ENCODE peak calls at places on chromosome 5, in seven cellular contexts. One of them, this sample, is unnamed.

GRCh38 chr5:176675676-176676360 is 28.5 kb downstream of the TSPAN17 start:
- DNase-seq in fibroblast of mammary gland: peak
- DNase-seq in adrenal gland: no peak
- DNase-seq in neural progenitor cell: peak
- DNase-seq in Peyer's patch: no peak
- DNase-seq in heart left ventricle: no peak
- DNase-seq in endodermal cell: peak
- DNase-seq in this sample: no peak

GRCh38 chr5:103624035-103624461 is 61.5 kb upstream of the NUDT12 start:
- DNase-seq in endodermal cell: no peak
- DNase-seq in Peyer's patch: no peak
- DNase-seq in heart left ventricle: no peak
- DNase-seq in neural progenitor cell: no peak
- DNase-seq in adrenal gland: no peak
- DNase-seq in fibroblast of mammary gland: peak
- DNase-seq in this sample: no peak

GRCh38 chr5:71830626-71831539 is 111.8 kb downstream of the CARTPT start:
- DNase-seq in Peyer's patch: no peak
- DNase-seq in endodermal cell: no peak
- DNase-seq in adrenal gland: peak
- DNase-seq in heart left ventricle: peak
- DNase-seq in neural progenitor cell: no peak
- DNase-seq in fibroblast of mammary gland: peak
- DNase-seq in this sample: peak

GRCh38 chr5:74490814-74491213 is 149.7 kb downstream of the ENC1 start:
- DNase-seq in heart left ventricle: no peak
- DNase-seq in adrenal gland: no peak
- DNase-seq in Peyer's patch: no peak
- DNase-seq in neural progenitor cell: no peak
- DNase-seq in fibroblast of mammary gland: no peak
- DNase-seq in endodermal cell: no peak
- DNase-seq in this sample: no peak

GRCh38 chr5:82413302-82414042 is 135.3 kb upstream of the RPS23 start:
- DNase-seq in heart left ventricle: no peak
- DNase-seq in neural progenitor cell: no peak
- DNase-seq in fibroblast of mammary gland: peak
- DNase-seq in adrenal gland: no peak
- DNase-seq in Peyer's patch: no peak
- DNase-seq in endodermal cell: no peak
- DNase-seq in this sample: no peak

GRCh38 chr5:6222121-6222520 is 156.2 kb downstream of the MED10 start:
- DNase-seq in adrenal gland: no peak
- DNase-seq in neural progenitor cell: no peak
- DNase-seq in endodermal cell: no peak
- DNase-seq in Peyer's patch: no peak
- DNase-seq in fibroblast of mammary gland: no peak
- DNase-seq in heart left ventricle: no peak
- DNase-seq in this sample: no peak

GRCh38 chr5:175133185-175133584 is 310.8 kb downstream of the DRD1 start:
- DNase-seq in heart left ventricle: no peak
- DNase-seq in Peyer's patch: no peak
- DNase-seq in adrenal gland: no peak
- DNase-seq in neural progenitor cell: peak
- DNase-seq in endodermal cell: peak
- DNase-seq in fibroblast of mammary gland: no peak
- DNase-seq in this sample: no peak

GRCh38 chr5:113112435-113112834 is 135.8 kb downstream of the DCP2 start:
- DNase-seq in neural progenitor cell: no peak
- DNase-seq in Peyer's patch: no peak
- DNase-seq in fibroblast of mammary gland: peak
- DNase-seq in adrenal gland: peak
- DNase-seq in heart left ventricle: no peak
- DNase-seq in endodermal cell: no peak
- DNase-seq in this sample: no peak

GRCh38 chr5:81750308-81751008 is 439 bp downstream of the SSBP2 start:
- DNase-seq in heart left ventricle: peak
- DNase-seq in adrenal gland: no peak
- DNase-seq in neural progenitor cell: peak
- DNase-seq in fibroblast of mammary gland: no peak
- DNase-seq in Peyer's patch: no peak
- DNase-seq in endodermal cell: no peak
- DNase-seq in this sample: no peak

GRCh38 chr5:59538080-59538479 is 355.4 kb downstream of the PDE4D start:
- DNase-seq in neural progenitor cell: no peak
- DNase-seq in heart left ventricle: no peak
- DNase-seq in endodermal cell: no peak
- DNase-seq in fibroblast of mammary gland: no peak
- DNase-seq in adrenal gland: no peak
- DNase-seq in Peyer's patch: no peak
- DNase-seq in this sample: no peak

GRCh38 chr5:42799241-42799608 is 12.5 kb downstream of the SELENOP start:
- DNase-seq in adrenal gland: no peak
- DNase-seq in Peyer's patch: no peak
- DNase-seq in endodermal cell: no peak
- DNase-seq in fibroblast of mammary gland: no peak
- DNase-seq in heart left ventricle: no peak
- DNase-seq in neural progenitor cell: no peak
- DNase-seq in this sample: no peak

GRCh38 chr5:177402271-177403043 is 2.0 kb upstream of the PFN3 start:
- DNase-seq in neural progenitor cell: peak
- DNase-seq in heart left ventricle: peak
- DNase-seq in Peyer's patch: peak
- DNase-seq in adrenal gland: peak
- DNase-seq in endodermal cell: peak
- DNase-seq in fibroblast of mammary gland: peak
- DNase-seq in this sample: no peak

GRCh38 chr5:150264667-150265603 is 24.6 kb downstream of the CAMK2A start:
- DNase-seq in neural progenitor cell: no peak
- DNase-seq in heart left ventricle: no peak
- DNase-seq in endodermal cell: no peak
- DNase-seq in fibroblast of mammary gland: no peak
- DNase-seq in Peyer's patch: no peak
- DNase-seq in adrenal gland: no peak
- DNase-seq in this sample: no peak

GRCh38 chr5:81604193-81604592 is 146.7 kb downstream of the SSBP2 start:
- DNase-seq in endodermal cell: no peak
- DNase-seq in Peyer's patch: no peak
- DNase-seq in adrenal gland: no peak
- DNase-seq in fibroblast of mammary gland: no peak
- DNase-seq in heart left ventricle: no peak
- DNase-seq in neural progenitor cell: no peak
- DNase-seq in this sample: no peak

GRCh38 chr5:407051-407450 is 35.9 kb upstream of the EXOC3 start:
- DNase-seq in endodermal cell: no peak
- DNase-seq in adrenal gland: no peak
- DNase-seq in fibroblast of mammary gland: no peak
- DNase-seq in neural progenitor cell: no peak
- DNase-seq in heart left ventricle: no peak
- DNase-seq in Peyer's patch: no peak
- DNase-seq in this sample: no peak

GRCh38 chr5:133842846-133843725 is 125.3 kb downstream of the C5orf15 start:
- DNase-seq in adrenal gland: no peak
- DNase-seq in heart left ventricle: no peak
- DNase-seq in endodermal cell: no peak
- DNase-seq in neural progenitor cell: no peak
- DNase-seq in fibroblast of mammary gland: no peak
- DNase-seq in Peyer's patch: no peak
- DNase-seq in this sample: no peak

GRCh38 chr5:124574521-124575436 is 171.7 kb downstream of the ZNF608 start:
- DNase-seq in heart left ventricle: no peak
- DNase-seq in adrenal gland: no peak
- DNase-seq in neural progenitor cell: peak
- DNase-seq in Peyer's patch: no peak
- DNase-seq in fibroblast of mammary gland: no peak
- DNase-seq in endodermal cell: no peak
- DNase-seq in this sample: no peak

GRCh38 chr5:131914472-131914871 is 31.0 kb downstream of the MEIKIN start:
- DNase-seq in fibroblast of mammary gland: no peak
- DNase-seq in neural progenitor cell: no peak
- DNase-seq in endodermal cell: no peak
- DNase-seq in adrenal gland: no peak
- DNase-seq in heart left ventricle: no peak
- DNase-seq in Peyer's patch: no peak
- DNase-seq in this sample: no peak
- TF ChIP-seq CTCF in fibroblast of mammary gland: no peak
- TF ChIP-seq CTCF in neural progenitor cell: no peak
- TF ChIP-seq CTCF in endodermal cell: no peak
- TF ChIP-seq CTCF in adrenal gland: no peak
- TF ChIP-seq CTCF in heart left ventricle: no peak
- TF ChIP-seq CTCF in Peyer's patch: no peak
- TF ChIP-seq CTCF in this sample: no peak

GRCh38 chr5:140555747-140556312 is 1.4 kb downstream of the SRA1 start:
- DNase-seq in fibroblast of mammary gland: no peak
- DNase-seq in adrenal gland: no peak
- DNase-seq in endodermal cell: no peak
- DNase-seq in neural progenitor cell: no peak
- DNase-seq in Peyer's patch: no peak
- DNase-seq in heart left ventricle: no peak
- DNase-seq in this sample: no peak

GRCh38 chr5:140556438-140556837 is 835 bp downstream of the SRA1 start:
- DNase-seq in adrenal gland: no peak
- DNase-seq in neural progenitor cell: no peak
- DNase-seq in heart left ventricle: no peak
- DNase-seq in Peyer's patch: no peak
- DNase-seq in fibroblast of mammary gland: peak
- DNase-seq in endodermal cell: no peak
- DNase-seq in this sample: no peak

GRCh38 chr5:140558542-140558941 is 1.3 kb upstream of the SRA1 start:
- DNase-seq in Peyer's patch: no peak
- DNase-seq in heart left ventricle: no peak
- DNase-seq in fibroblast of mammary gland: no peak
- DNase-seq in neural progenitor cell: no peak
- DNase-seq in adrenal gland: no peak
- DNase-seq in endodermal cell: no peak
- DNase-seq in this sample: no peak

GRCh38 chr5:140557136-140557805 is at the start of gene SRA1:
- DNase-seq in adrenal gland: peak
- DNase-seq in endodermal cell: peak
- DNase-seq in neural progenitor cell: peak
- DNase-seq in fibroblast of mammary gland: peak
- DNase-seq in Peyer's patch: peak
- DNase-seq in heart left ventricle: peak
- DNase-seq in this sample: peak

DNA sequence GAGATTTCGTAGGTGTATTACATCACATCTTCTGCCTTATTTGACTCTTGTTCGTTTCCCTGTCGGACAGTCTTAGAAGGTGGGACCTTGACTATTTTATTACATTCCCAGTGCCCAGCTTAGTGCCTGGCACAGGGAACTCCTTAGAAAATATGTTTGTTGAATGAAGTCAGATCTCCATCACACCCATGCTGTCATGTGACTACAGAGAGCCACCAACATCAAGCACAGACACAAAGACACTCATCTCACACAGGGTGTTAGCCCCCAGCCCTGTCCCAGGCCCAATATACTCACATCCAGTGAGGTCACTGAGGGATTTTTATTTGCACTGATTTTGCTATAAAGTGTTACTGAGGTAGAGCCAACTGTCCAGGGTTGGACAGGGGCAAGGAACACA is 692 bp upstream of the SRA1 start:
- DNase-seq in heart left ventricle: no peak
- DNase-seq in fibroblast of mammary gland: no peak
- DNase-seq in adrenal gland: no peak
- DNase-seq in Peyer's patch: no peak
- DNase-seq in neural progenitor cell: no peak
- DNase-seq in endodermal cell: no peak
- DNase-seq in this sample: no peak
- H3K4me3 ChIP-seq in heart left ventricle: no peak
- H3K4me3 ChIP-seq in fibroblast of mammary gland: no peak
- H3K4me3 ChIP-seq in adrenal gland: no peak
- H3K4me3 ChIP-seq in Peyer's patch: no peak
- H3K4me3 ChIP-seq in neural progenitor cell: peak
- H3K4me3 ChIP-seq in endodermal cell: peak
- H3K4me3 ChIP-seq in this sample: no peak

GRCh38 chr5:1770443-1770802 is 29.2 kb downstream of the MRPL36 start:
- DNase-seq in endodermal cell: no peak
- DNase-seq in neural progenitor cell: no peak
- DNase-seq in adrenal gland: no peak
- DNase-seq in fibroblast of mammary gland: no peak
- DNase-seq in Peyer's patch: no peak
- DNase-seq in heart left ventricle: no peak
- DNase-seq in this sample: peak

GRCh38 chr5:1769752-1770442 is 29.7 kb downstream of the MRPL36 start:
- DNase-seq in neural progenitor cell: no peak
- DNase-seq in adrenal gland: no peak
- DNase-seq in fibroblast of mammary gland: no peak
- DNase-seq in heart left ventricle: no peak
- DNase-seq in Peyer's patch: peak
- DNase-seq in endodermal cell: no peak
- DNase-seq in this sample: no peak

GRCh38 chr5:1771149-1772065 is 28.2 kb downstream of the MRPL36 start:
- DNase-seq in endodermal cell: no peak
- DNase-seq in fibroblast of mammary gland: no peak
- DNase-seq in heart left ventricle: no peak
- DNase-seq in Peyer's patch: no peak
- DNase-seq in neural progenitor cell: no peak
- DNase-seq in adrenal gland: no peak
- DNase-seq in this sample: no peak

GRCh38 chr5:1769017-1769640 is 30.5 kb downstream of the MRPL36 start:
- DNase-seq in Peyer's patch: no peak
- DNase-seq in fibroblast of mammary gland: no peak
- DNase-seq in endodermal cell: no peak
- DNase-seq in neural progenitor cell: no peak
- DNase-seq in adrenal gland: no peak
- DNase-seq in heart left ventricle: no peak
- DNase-seq in this sample: peak

DNA sequence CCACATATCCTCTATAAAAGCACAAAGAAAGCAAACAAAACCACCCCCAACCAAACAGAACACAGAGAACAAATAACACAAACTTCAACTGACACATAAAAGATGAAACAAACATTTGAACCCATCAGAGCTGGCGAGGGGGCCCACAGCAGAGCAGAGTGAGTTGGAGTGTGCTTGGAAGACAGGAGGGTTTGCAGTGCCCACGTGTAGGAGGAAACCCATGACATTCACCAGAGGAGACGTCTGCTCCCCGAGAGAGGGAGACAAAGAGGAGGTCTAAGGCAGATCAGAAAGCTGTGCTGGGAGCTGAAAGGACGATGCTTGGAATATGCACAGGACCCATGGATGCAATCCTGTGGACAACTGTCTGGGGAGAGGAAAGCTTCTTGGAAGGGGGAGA is 27.0 kb downstream of the MRPL36 start:
- DNase-seq in Peyer's patch: no peak
- DNase-seq in endodermal cell: no peak
- DNase-seq in adrenal gland: no peak
- DNase-seq in neural progenitor cell: no peak
- DNase-seq in fibroblast of mammary gland: peak
- DNase-seq in heart left ventricle: no peak
- DNase-seq in this sample: no peak
- TF ChIP-seq CTCF in Peyer's patch: no peak
- TF ChIP-seq CTCF in endodermal cell: peak
- TF ChIP-seq CTCF in adrenal gland: no peak
- TF ChIP-seq CTCF in neural progenitor cell: peak
- TF ChIP-seq CTCF in fibroblast of mammary gland: peak
- TF ChIP-seq CTCF in heart left ventricle: no peak
- TF ChIP-seq CTCF in this sample: no peak

DNA sequence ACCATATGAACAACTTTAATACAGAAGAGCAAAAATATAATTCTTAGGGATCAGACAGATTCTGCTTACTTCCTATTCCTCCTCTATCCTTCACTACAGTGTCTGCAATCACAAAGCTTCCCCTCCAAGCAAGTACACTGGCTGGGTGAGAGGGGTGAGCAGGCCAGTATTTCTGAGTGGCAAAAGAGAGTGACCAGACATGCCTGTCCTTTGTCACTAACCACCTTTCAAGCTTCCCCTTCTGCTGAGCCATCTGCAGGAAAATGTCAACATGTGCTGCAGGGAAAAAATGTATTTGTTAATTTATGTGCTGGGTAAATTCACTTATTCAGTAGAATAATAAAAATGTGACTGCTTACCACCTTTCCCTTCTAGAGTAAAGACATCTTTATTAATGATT is 85.0 kb downstream of the SPOCK1 start:
- DNase-seq in endodermal cell: no peak
- DNase-seq in Peyer's patch: no peak
- DNase-seq in fibroblast of mammary gland: no peak
- DNase-seq in heart left ventricle: peak
- DNase-seq in adrenal gland: no peak
- DNase-seq in neural progenitor cell: no peak
- DNase-seq in this sample: no peak
- H3K4me3 ChIP-seq in endodermal cell: no peak
- H3K4me3 ChIP-seq in Peyer's patch: no peak
- H3K4me3 ChIP-seq in fibroblast of mammary gland: no peak
- H3K4me3 ChIP-seq in heart left ventricle: no peak
- H3K4me3 ChIP-seq in adrenal gland: no peak
- H3K4me3 ChIP-seq in neural progenitor cell: no peak
- H3K4me3 ChIP-seq in this sample: no peak

This sample was measured in right lobe of liver.